ENCODE peak calls at places on chromosomes 6 and 20, in six cellular contexts. Q is IMR-90, W is mesendoderm, P is trophoblast cell, H is mesenchymal stem cell, I is H1. D is an unnamed sample.

GRCh38 chr20:35992713-35993335 is 24.4 kb downstream of the CNBD2 start:
- DNase-seq in Q (peak), W (peak), P (peak), H (peak), I (no peak), D (peak)

GRCh38 chr6:141562181-141562800 is 570.4 kb upstream of the GJE1 start:
- DNase-seq in Q (no peak), W (peak), P (peak), H (peak), I (no peak), D (no peak)

GRCh38 chr6:98764378-98764911 is 69.9 kb upstream of the POU3F2 start:
- DNase-seq in Q (peak), W (no peak), P (no peak), H (no peak), I (no peak), D (no peak)

GRCh38 chr6:84825461-84825860 is 61.1 kb upstream of the TBX18 start:
- DNase-seq in Q (no peak), W (no peak), P (peak), H (peak), I (no peak), D (no peak)

GRCh38 chr6:33695451-33695855 is 16.0 kb downstream of the UQCC2 start:
- DNase-seq in Q (no peak), W (no peak), P (no peak), H (no peak), I (no peak), D (no peak)

GRCh38 chr20:45406260-45407066 is 1.6 kb upstream of the DBNDD2 start:
- DNase-seq in Q (no peak), W (peak), P (peak), H (peak), I (no peak), D (peak)

GRCh38 chr6:34455831-34456230 is 10.0 kb upstream of the PACSIN1 start:
- DNase-seq in Q (no peak), W (no peak), P (no peak), H (no peak), I (no peak), D (no peak)

GRCh38 chr20:46646122-46646521 is 5.1 kb downstream of the SLC13A3 start:
- DNase-seq in Q (no peak), W (no peak), P (no peak), H (no peak), I (no peak), D (no peak)

GRCh38 chr6:170101281-170102035 is 189.4 kb downstream of the DLL1 start:
- DNase-seq in Q (no peak), W (no peak), P (no peak), H (no peak), I (no peak), D (no peak)

GRCh38 chr6:41648070-41648585 is 9.9 kb downstream of the MDFI start:
- DNase-seq in Q (no peak), W (no peak), P (no peak), H (no peak), I (no peak), D (no peak)

GRCh38 chr20:54475334-54476287 is at the start of gene DOK5:
- DNase-seq in Q (peak), W (peak), P (peak), H (no peak), I (no peak), D (no peak)

GRCh38 chr20:50368386-50368785 is 141.8 kb upstream of the PTPN1 start:
- DNase-seq in Q (no peak), W (no peak), P (no peak), H (no peak), I (no peak), D (no peak)

GRCh38 chr6:15017803-15018202 is 228.1 kb upstream of the JARID2 start:
- DNase-seq in Q (no peak), W (no peak), P (peak), H (no peak), I (no peak), D (no peak)

GRCh38 chr6:39228111-39228971 is 934 bp downstream of the KCNK5 start:
- DNase-seq in Q (no peak), W (no peak), P (peak), H (no peak), I (no peak), D (no peak)
- H3K4me3 ChIP-seq in Q (no peak), W (peak), P (peak), H (no peak), I (peak), D (peak)

GRCh38 chr6:52376763-52377162 is 14.8 kb downstream of the PAQR8 start:
- DNase-seq in Q (no peak), W (no peak), P (no peak), H (no peak), I (no peak), D (no peak)
- H3K27ac ChIP-seq in Q (no peak), W (no peak), P (no peak), H (no peak), I (no peak), D (no peak)

GRCh38 chr6:139368661-139369060 is 5.8 kb downstream of the CITED2 start:
- DNase-seq in Q (no peak), W (peak), P (no peak), H (no peak), I (no peak), D (peak)

GRCh38 chr6:139369068-139369467 is 5.4 kb downstream of the CITED2 start:
- DNase-seq in Q (no peak), W (peak), P (peak), H (peak), I (no peak), D (peak)

GRCh38 chr6:139370047-139370706 is 4.3 kb downstream of the CITED2 start:
- DNase-seq in Q (peak), W (peak), P (peak), H (peak), I (no peak), D (peak)

GRCh38 chr6:139369568-139370046 is 4.8 kb downstream of the CITED2 start:
- DNase-seq in Q (peak), W (peak), P (peak), H (peak), I (no peak), D (peak)

DNA sequence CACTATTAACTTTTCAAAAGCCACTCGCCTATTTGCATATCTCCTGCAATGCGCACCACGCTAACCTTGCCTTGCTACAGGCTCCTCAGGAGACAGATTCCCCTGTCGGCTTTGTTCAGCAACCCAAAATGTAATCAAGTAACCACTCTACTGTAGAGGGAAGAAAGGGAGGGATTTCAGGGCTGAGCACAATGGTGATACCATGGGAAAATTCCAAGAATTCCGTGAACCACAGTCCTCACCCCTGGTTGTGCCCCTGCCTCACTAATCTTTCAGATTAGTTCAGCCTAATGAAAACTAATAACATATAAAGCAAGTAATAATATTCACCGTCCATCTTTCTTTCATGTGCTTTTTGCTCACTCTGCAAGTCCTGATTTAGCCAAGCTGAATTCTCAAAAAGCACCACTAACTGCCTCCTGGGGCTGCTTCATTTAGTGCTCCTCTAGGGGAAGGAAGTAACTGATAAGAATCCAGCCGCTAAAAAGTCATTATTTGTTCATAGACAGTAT is 6.6 kb downstream of the CITED2 start:
- DNase-seq in Q (no peak), W (peak), P (peak), H (peak), I (peak), D (peak)
- H2BK120ac ChIP-seq in Q (peak), W (peak), P (peak), H (peak), I (peak), D (no peak)

GRCh38 chr6:101878554-101879276 is 485.2 kb downstream of the GRIK2 start:
- DNase-seq in Q (peak), W (peak), P (no peak), H (no peak), I (no peak), D (no peak)
- H3K4me3 ChIP-seq in Q (no peak), W (no peak), P (no peak), H (no peak), I (no peak), D (no peak)

GRCh38 chr6:10412948-10413849 is 1.7 kb downstream of the TFAP2A start:
- DNase-seq in Q (no peak), W (peak), P (peak), H (no peak), I (no peak), D (no peak)
- H3K27ac ChIP-seq in Q (peak), W (peak), P (peak), H (no peak), I (no peak), D (no peak)

GRCh38 chr20:62347445-62347844 is 19.7 kb downstream of the LAMA5 start:
- DNase-seq in Q (no peak), W (no peak), P (no peak), H (no peak), I (no peak), D (no peak)
- H2BK120ac ChIP-seq in Q (no peak), W (no peak), P (no peak), H (no peak), I (no peak), D (no peak)